ENCODE peak calls at places on chromosomes 12 and 14, in seven cellular contexts. V is AG10803, R is astrocyte, H is fibroblast of the aortic adventitia, N is colonic mucosa, A is Calu3, K is H1. U is an unnamed sample.

GRCh38 chr12:70332236-70332635 is 33.9 kb upstream of the KCNMB4 start:
- DNase-seq in V (no peak), N (no peak), A (no peak), R (no peak), K (no peak), H (no peak), U (no peak)

GRCh38 chr12:79592865-79593264 is 97.9 kb downstream of the PAWR start:
- DNase-seq in N (no peak), V (no peak), K (no peak), R (no peak), H (no peak), A (no peak), U (no peak)

GRCh38 chr14:99754141-99755067 is 38.8 kb upstream of the EML1 start:
- DNase-seq in N (no peak), R (peak; percentile 39), H (peak; percentile 27), V (peak; percentile 33), A (no peak), K (no peak), U (no peak)

GRCh38 chr14:76964695-76965094 is 63.8 kb downstream of the IRF2BPL start:
- DNase-seq in A (no peak), K (no peak), H (no peak), N (no peak), R (no peak), V (no peak), U (no peak)

GRCh38 chr14:55098561-55098898 is 30.5 kb upstream of the LGALS3 start:
- DNase-seq in H (no peak), N (no peak), A (no peak), R (no peak), K (no peak), V (no peak), U (no peak)

GRCh38 chr14:92040431-92041040 is 677 bp upstream of the TRIP11 start:
- DNase-seq in V (peak; percentile 23), A (peak; percentile 10), H (peak; percentile 37), K (no peak), R (peak; percentile 45), N (peak; percentile 59), U (no peak)

GRCh38 chr12:3493225-3494049 is 2.4 kb downstream of the PRMT8 start:
- DNase-seq in H (no peak), R (no peak), A (no peak), K (no peak), N (no peak), V (no peak), U (no peak)

GRCh38 chr12:47862157-47862556 is 42.5 kb upstream of the HDAC7 start:
- DNase-seq in R (no peak), V (no peak), N (no peak), A (no peak), H (no peak), K (no peak), U (no peak)

GRCh38 chr14:103503296-103503695 is 19.3 kb downstream of the CKB start:
- DNase-seq in K (no peak), H (no peak), A (no peak), N (no peak), V (no peak), R (no peak), U (no peak)

GRCh38 chr12:21666722-21667121 is 9.1 kb upstream of the LDHB start:
- DNase-seq in A (peak; percentile 22), H (no peak), N (no peak), R (peak; percentile 10), K (no peak), V (no peak), U (no peak)

GRCh38 chr14:36454599-36455240 is 65.3 kb downstream of the NKX2-1 start:
- DNase-seq in N (no peak), V (no peak), A (no peak), H (no peak), K (no peak), R (no peak), U (no peak)

GRCh38 chr14:36451346-36452065 is 68.5 kb downstream of the NKX2-1 start:
- DNase-seq in H (no peak), A (no peak), V (no peak), R (no peak), N (no peak), K (no peak), U (no peak)

GRCh38 chr14:36450550-36450949 is 69.5 kb downstream of the NKX2-1 start:
- DNase-seq in A (no peak), K (no peak), R (no peak), H (no peak), V (no peak), N (no peak), U (no peak)

GRCh38 chr14:36452850-36453249 is 67.2 kb downstream of the NKX2-1 start:
- DNase-seq in K (no peak), R (no peak), N (no peak), A (no peak), V (no peak), H (no peak), U (no peak)

DNA sequence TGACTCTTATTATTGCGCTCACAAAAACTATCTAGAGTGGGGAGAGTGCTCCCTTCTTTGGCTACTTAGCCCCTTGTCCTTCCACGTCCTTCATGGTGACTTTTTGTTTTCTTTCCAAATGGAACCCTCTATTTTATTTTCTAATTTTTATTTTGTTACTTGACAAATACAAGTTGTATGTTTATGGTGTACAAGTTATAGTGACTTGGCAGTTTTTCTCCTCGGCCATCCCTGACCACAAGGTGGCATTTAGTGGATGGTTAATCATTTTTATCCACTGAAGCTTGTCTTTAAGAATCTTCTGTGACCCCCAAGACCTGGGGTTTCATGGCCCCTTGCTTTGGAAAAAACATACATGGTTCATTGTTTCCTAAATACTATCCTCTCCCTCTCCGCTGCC is 70.1 kb downstream of the NKX2-1 start:
- DNase-seq in R (no peak), N (no peak), A (no peak), H (no peak), V (no peak), K (no peak), U (no peak)
- TF ChIP-seq CTCF in R (no peak), N (no peak), A (no peak), H (no peak), V (no peak), K (no peak), U (no peak)

GRCh38 chr12:113461666-113462065 is 10.0 kb downstream of the LHX5 start:
- DNase-seq in H (no peak), V (peak; percentile 25), K (no peak), R (no peak), A (no peak), N (no peak), U (no peak)
- TF ChIP-seq CTCF in H (peak; percentile 62), V (peak; percentile 62), K (peak; percentile 72), R (peak; percentile 53), A (peak; percentile 49), N (no peak), U (peak; percentile 52)

GRCh38 chr12:57404966-57405640 is 25.7 kb downstream of the R3HDM2 start:
- DNase-seq in A (no peak), V (no peak), N (no peak), H (no peak), R (no peak), K (no peak), U (no peak)

GRCh38 chr12:57416039-57416996 is 14.5 kb downstream of the R3HDM2 start:
- DNase-seq in H (peak; percentile 35), N (no peak), R (peak; percentile 10), V (peak; percentile 5), A (no peak), K (no peak), U (no peak)

GRCh38 chr12:57410534-57410933 is 20.3 kb downstream of the R3HDM2 start:
- DNase-seq in A (no peak), V (no peak), K (no peak), H (no peak), R (no peak), N (no peak), U (no peak)
- TF ChIP-seq CTCF in A (no peak), V (no peak), K (no peak), H (no peak), R (no peak), N (no peak), U (no peak)

GRCh38 chr14:72916174-72916573 is 10.1 kb upstream of the DCAF4 start:
- DNase-seq in V (no peak), A (no peak), K (no peak), H (no peak), N (no peak), R (no peak), U (no peak)

GRCh38 chr14:72917420-72917819 is 8.8 kb upstream of the DCAF4 start:
- DNase-seq in V (no peak), K (no peak), H (no peak), N (no peak), R (no peak), A (no peak), U (no peak)

GRCh38 chr14:72921396-72921795 is 4.9 kb upstream of the DCAF4 start:
- DNase-seq in N (no peak), V (no peak), H (no peak), R (peak; percentile 19), K (no peak), A (no peak), U (no peak)

GRCh38 chr14:72924332-72924731 is 1.9 kb upstream of the DCAF4 start:
- DNase-seq in H (no peak), A (peak; percentile 54), K (no peak), V (no peak), R (no peak), N (no peak), U (no peak)

GRCh38 chr14:72920008-72920407 is 6.3 kb upstream of the DCAF4 start:
- DNase-seq in H (no peak), N (no peak), K (no peak), R (no peak), A (no peak), V (no peak), U (no peak)
- TF ChIP-seq CTCF in H (peak; percentile 4), N (no peak), K (peak; percentile 64), R (no peak), A (no peak), V (no peak), U (no peak)

GRCh38 chr12:13000935-13001724 is 1.1 kb upstream of the HEBP1 start:
- DNase-seq in V (peak; percentile 48), H (peak; percentile 44), N (peak; percentile 42), R (peak; percentile 29), K (no peak), A (peak; percentile 41), U (peak; percentile 64)
- TF ChIP-seq CTCF in V (peak; percentile 35), H (peak; percentile 43), N (peak; percentile 15), R (no peak), K (peak; percentile 30), A (no peak), U (peak; percentile 62)

DNA sequence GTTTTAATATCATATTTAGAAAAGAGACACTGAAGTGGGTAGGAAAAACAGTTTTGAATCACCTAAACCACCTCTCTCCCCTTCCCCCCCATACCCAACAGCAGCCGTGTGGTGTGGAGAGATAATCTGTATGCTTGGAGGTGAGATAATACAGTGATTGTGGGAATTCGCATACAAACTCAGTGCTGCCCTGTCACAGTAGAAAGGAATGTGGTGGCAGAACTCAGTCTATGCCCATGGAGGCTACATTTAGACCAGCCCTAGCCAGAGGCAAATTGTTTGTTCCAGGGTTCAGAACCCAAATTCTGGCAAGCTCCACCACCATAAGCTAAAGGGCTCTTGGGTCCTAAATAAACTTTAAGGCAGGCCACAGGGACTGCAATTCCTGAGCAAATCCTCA is 827.0 kb downstream of the C12orf50 start:
- DNase-seq in A (no peak), K (no peak), R (no peak), V (no peak), N (no peak), H (no peak), U (no peak)
- TF ChIP-seq CTCF in A (no peak), K (no peak), R (no peak), V (no peak), N (no peak), H (no peak), U (no peak)

U was measured in progenitor cell of endocrine pancreas.